ENCODE peak calls at places on chromosomes 16 and 17, in five cellular contexts. H is A549, X is K562, G is WTC11, V is GM12878. A is an unnamed sample.

GRCh38 chr17:38735161-38735997 is 5.2 kb downstream of the CISD3 start:
- DNase-seq in G (peak), V (no peak), X (peak), H (peak), A (peak)

GRCh38 chr16:7182510-7183109 is 150.0 kb upstream of the RBFOX1 start:
- DNase-seq in G (no peak), X (peak), H (no peak), V (no peak), A (no peak)

GRCh38 chr16:82091225-82091624 is 56.2 kb downstream of the HSD17B2 start:
- DNase-seq in H (no peak), X (no peak), G (no peak), V (no peak), A (no peak)

GRCh38 chr16:71894229-71894920 is 956 bp upstream of the IST1 start:
- DNase-seq in G (peak), V (no peak), H (no peak), X (no peak), A (peak)

GRCh38 chr17:66625321-66625767 is 209.6 kb upstream of the CACNG5 start:
- DNase-seq in G (no peak), X (no peak), V (no peak), H (peak), A (peak)

GRCh38 chr17:77644981-77645380 is 313.5 kb upstream of the TNRC6C start:
- DNase-seq in V (no peak), G (peak), X (no peak), H (no peak), A (no peak)

GRCh38 chr17:64326420-64327054 is 63.5 kb upstream of the TEX2 start:
- DNase-seq in G (no peak), V (no peak), H (no peak), X (no peak), A (peak)

GRCh38 chr16:50708373-50709060 is 15.1 kb downstream of the NOD2 start:
- DNase-seq in V (no peak), X (no peak), H (no peak), G (no peak), A (no peak)

GRCh38 chr17:48160177-48160967 is 52.8 kb downstream of the SNX11 start:
- DNase-seq in V (no peak), X (no peak), G (peak), H (no peak), A (no peak)

GRCh38 chr16:85275533-85276249 is 163.4 kb upstream of the CIBAR2 start:
- DNase-seq in X (peak), V (no peak), G (peak), H (peak), A (peak)

GRCh38 chr16:17367034-17367433 is 103.7 kb downstream of the XYLT1 start:
- DNase-seq in X (no peak), H (no peak), V (no peak), G (no peak), A (no peak)

GRCh38 chr17:65498831-65499230 is 62.6 kb downstream of the AXIN2 start:
- DNase-seq in G (no peak), H (no peak), V (no peak), X (no peak), A (no peak)

GRCh38 chr17:6780001-6780400 is 4.0 kb downstream of the FBXO39 start:
- DNase-seq in G (no peak), V (no peak), H (no peak), X (no peak), A (no peak)

GRCh38 chr17:43839670-43840101 is 6.7 kb upstream of the MPP3 start:
- DNase-seq in G (no peak), H (peak), X (no peak), V (no peak), A (peak)

GRCh38 chr17:44556114-44556853 is 1.0 kb upstream of the FZD2 start:
- DNase-seq in H (peak), X (peak), G (peak), V (peak), A (peak)

GRCh38 chr17:45261577-45262515 is at the start of gene SPATA32:
- DNase-seq in V (no peak), H (no peak), X (no peak), G (peak), A (no peak)

GRCh38 chr17:79045830-79046500 is 22.0 kb downstream of the C1QTNF1 start:
- DNase-seq in V (no peak), X (peak), G (peak), H (peak), A (peak)

GRCh38 chr17:28704219-28704858 is 7.3 kb downstream of the PROCA1 start:
- DNase-seq in G (no peak), H (no peak), V (no peak), X (no peak), A (no peak)

GRCh38 chr16:25257504-25257955 is at the start of gene ZKSCAN2:
- DNase-seq in G (peak), H (peak), V (peak), X (peak), A (peak)

GRCh38 chr17:9668532-9668931 is 23.2 kb downstream of the USP43 start:
- DNase-seq in H (no peak), V (no peak), G (no peak), X (no peak), A (no peak)

GRCh38 chr16:62741692-62742091 is 705.5 kb upstream of the CDH8 start:
- DNase-seq in X (no peak), H (no peak), V (no peak), G (no peak), A (no peak)

GRCh38 chr17:57892146-57892819 is 42.4 kb upstream of the MRPS23 start:
- DNase-seq in H (peak), X (peak), G (peak), V (no peak), A (peak)

GRCh38 chr16:9360075-9360474 is 268.6 kb downstream of the HAPSTR1 start:
- DNase-seq in X (no peak), G (no peak), H (no peak), V (no peak), A (no peak)

DNA sequence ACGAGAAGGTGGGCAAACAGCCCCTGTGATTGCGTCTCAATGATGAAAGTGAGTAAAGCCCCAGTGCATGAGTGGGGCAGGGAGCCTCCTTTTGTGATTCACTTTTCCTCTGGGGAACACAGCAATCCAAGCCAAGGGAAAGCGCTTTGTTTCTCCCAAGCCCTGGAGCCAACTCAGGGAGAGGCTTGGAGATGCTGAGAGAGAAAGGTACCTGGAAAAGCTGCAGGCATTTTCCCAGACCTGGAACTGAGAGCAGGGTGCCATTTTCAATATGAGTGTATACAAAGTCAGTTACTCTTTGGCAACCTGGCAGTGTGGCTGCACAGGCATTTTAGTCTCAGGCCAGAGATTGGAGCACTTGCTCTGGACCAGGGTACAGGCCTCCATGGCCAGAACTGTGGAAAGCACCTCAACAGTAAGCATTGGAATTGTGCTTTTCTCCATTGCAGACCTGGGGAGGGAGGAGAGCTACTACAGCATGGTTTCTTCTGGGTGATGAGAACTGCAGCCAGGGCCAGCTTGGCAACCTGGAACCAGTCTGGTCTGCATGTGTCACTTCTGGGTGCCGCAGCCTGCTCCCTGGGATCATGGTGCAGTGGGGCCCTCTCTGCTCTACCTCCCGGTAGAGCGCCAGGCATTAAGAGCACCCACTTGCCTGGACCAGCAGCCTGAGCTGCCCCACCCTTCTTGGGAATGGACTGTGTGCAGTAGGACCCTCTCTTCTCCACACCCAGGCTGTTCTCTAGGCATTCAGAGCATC is 89.0 kb upstream of the CDH5 start:
- DNase-seq in G (no peak), V (no peak), X (no peak), H (no peak), A (no peak)
- TF ChIP-seq ESRRA in G (no peak), V (no peak), X (no peak), H (no peak), A (no peak)

GRCh38 chr17:40883960-40884359 is 1.1 kb downstream of the KRT20 start:
- DNase-seq in H (no peak), V (no peak), X (no peak), G (no peak), A (no peak)

GRCh38 chr17:40883031-40883430 is 2.0 kb downstream of the KRT20 start:
- DNase-seq in G (no peak), X (no peak), H (no peak), V (no peak), A (no peak)

GRCh38 chr17:40884708-40885512 is at the start of gene KRT20:
- DNase-seq in V (no peak), H (peak), X (no peak), G (no peak), A (no peak)

GRCh38 chr17:40888321-40888720 is 3.3 kb upstream of the KRT20 start:
- DNase-seq in H (no peak), G (no peak), X (no peak), V (no peak), A (no peak)

DNA sequence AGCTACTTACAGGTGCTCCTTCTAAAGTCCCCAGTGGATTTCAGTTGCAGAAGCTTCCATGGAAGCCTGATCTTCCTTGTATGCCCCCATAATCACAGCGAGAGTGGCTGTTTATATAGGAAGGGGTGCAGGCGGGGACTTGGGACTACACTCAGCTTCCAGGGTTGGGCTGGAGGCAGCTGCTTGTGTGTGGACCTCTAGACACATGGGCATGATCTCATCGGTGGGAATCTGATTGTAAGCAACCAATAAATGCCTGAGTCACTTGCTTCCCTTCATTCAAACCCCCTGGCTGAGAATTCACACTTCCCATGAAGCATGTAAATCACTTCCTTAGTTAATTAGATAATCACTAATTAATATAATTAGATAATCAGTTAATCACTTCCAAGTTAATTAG is 1.0 kb upstream of the KRT20 start:
- DNase-seq in H (no peak), X (no peak), G (no peak), V (no peak), A (no peak)
- TF ChIP-seq ESRRA in H (no peak), X (no peak), G (no peak), V (no peak), A (no peak)

DNA sequence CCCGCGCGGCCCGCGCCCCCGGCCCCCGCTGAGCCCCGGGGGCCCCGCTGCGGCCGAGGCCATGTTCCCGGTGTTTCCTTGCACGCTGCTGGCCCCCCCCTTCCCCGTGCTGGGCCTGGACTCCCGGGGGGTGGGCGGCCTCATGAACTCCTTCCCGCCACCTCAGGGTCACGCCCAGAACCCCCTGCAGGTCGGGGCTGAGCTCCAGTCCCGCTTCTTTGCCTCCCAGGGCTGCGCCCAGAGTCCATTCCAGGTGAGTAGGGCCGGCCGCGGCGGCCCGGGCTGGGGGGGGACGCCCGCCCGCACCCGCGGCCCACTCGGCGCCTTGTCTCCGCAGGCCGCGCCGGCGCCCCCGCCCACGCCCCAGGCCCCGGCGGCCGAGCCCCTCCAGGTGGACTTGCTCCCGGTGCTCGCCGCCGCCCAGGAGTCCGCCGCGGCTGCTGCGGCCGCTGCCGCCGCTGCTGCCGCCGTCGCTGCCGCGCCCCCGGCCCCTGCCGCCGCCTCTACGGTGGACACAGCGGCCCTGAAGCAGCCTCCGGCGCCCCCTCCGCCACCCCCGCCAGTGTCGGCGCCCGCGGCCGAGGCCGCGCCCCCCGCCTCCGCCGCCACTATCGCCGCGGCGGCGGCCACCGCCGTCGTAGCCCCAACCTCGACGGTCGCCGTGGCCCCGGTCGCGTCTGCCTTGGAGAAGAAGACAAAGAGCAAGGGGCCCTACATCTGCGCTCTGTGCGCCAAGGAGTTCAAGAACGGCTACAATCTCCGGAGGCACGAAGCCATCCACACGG is 504 bp downstream of the MAZ start:
- DNase-seq in G (peak), X (peak), H (no peak), V (no peak), A (peak)
- TF ChIP-seq ESRRA in G (no peak), X (no peak), H (no peak), V (no peak), A (no peak)

GRCh38 chr17:41777157-41777578 is 9.3 kb downstream of the JUP start:
- DNase-seq in H (peak), V (no peak), X (no peak), G (peak), A (peak)
- TF ChIP-seq ESRRA in H (no peak), V (no peak), X (no peak), G (no peak), A (no peak)

DNA sequence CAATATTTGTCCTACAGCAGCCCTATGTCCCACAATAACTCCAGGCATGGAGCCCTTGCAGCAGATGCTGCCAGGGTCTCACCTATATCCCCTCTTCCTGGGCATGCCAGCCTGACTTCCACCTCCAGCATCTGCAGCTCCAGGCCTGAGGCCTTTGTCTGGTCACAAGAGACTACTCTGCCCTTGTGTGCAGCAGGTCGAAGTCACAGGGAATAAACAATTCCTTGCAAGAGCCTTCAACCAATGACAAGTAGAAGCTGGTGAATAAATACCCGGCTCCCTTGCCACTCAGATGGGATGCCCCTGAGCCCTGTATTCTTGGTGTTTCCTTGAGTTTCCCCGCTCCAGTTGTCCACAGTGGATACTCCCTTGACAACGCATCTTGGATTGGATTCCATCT is 23.0 kb downstream of the CES1 start:
- DNase-seq in V (no peak), H (no peak), X (no peak), G (no peak), A (no peak)
- TF ChIP-seq ESRRA in V (no peak), H (no peak), X (no peak), G (no peak), A (no peak)

GRCh38 chr16:87047221-87048037 is 269.8 kb downstream of the C16orf95 start:
- DNase-seq in X (no peak), G (no peak), H (no peak), V (no peak), A (no peak)
- TF ChIP-seq ESRRA in X (no peak), G (no peak), H (no peak), V (no peak), A (no peak)

A was measured in HepG2.